ENCODE peak calls at places on chromosome 12, in four cellular contexts. F, W, X and S are unnamed samples.

GRCh38 chr12:68808388-68809189 is 612 bp downstream of the MDM2 start:
- DNase-seq in X (peak), F (peak), W (no peak), S (peak)

GRCh38 chr12:75694891-75695290 is 183.5 kb upstream of the KRR1 start:
- DNase-seq in W (no peak), X (no peak), F (peak), S (no peak)

GRCh38 chr12:119319638-119320037 is 14.9 kb upstream of the CCDC60 start:
- DNase-seq in F (no peak), W (no peak), X (no peak), S (no peak)

GRCh38 chr12:507261-507853 is 47.6 kb downstream of the B4GALNT3 start:
- DNase-seq in X (no peak), W (no peak), F (no peak), S (no peak)

GRCh38 chr12:25615119-25615518 is 62.0 kb upstream of the LMNTD1 start:
- DNase-seq in F (no peak), X (no peak), W (peak), S (peak)

GRCh38 chr12:115577401-115577800 is 700.1 kb downstream of the MED13L start:
- DNase-seq in F (no peak), X (no peak), W (no peak), S (no peak)

GRCh38 chr12:82877963-82878362 is 191.3 kb downstream of the TMTC2 start:
- DNase-seq in F (no peak), X (no peak), W (no peak), S (no peak)

GRCh38 chr12:574475-575128 is 88.6 kb downstream of the NINJ2 start:
- DNase-seq in X (peak), W (no peak), F (peak), S (no peak)

GRCh38 chr12:62006076-62006732 is 254.0 kb upstream of the USP15 start:
- DNase-seq in W (peak), F (peak), X (peak), S (peak)

GRCh38 chr12:43806737-43807072 is 588 bp upstream of the TWF1 start:
- DNase-seq in F (no peak), X (no peak), W (no peak), S (no peak)

GRCh38 chr12:117533687-117534086 is 172.3 kb upstream of the NOS1 start:
- DNase-seq in F (no peak), X (no peak), W (no peak), S (no peak)

GRCh38 chr12:70828391-70828790 is 92.1 kb downstream of the PTPRR start:
- DNase-seq in F (no peak), W (no peak), X (no peak), S (no peak)

GRCh38 chr12:29534935-29535334 is 37.4 kb upstream of the OVCH1 start:
- DNase-seq in X (peak), W (no peak), F (no peak), S (no peak)

GRCh38 chr12:19239616-19240234 is 110.2 kb downstream of the PLEKHA5 start:
- DNase-seq in F (no peak), W (no peak), X (no peak), S (no peak)

GRCh38 chr12:4664111-4664510 is 15.2 kb downstream of the NDUFA9 start:
- DNase-seq in W (no peak), F (no peak), X (no peak), S (no peak)

GRCh38 chr12:47249719-47250506 is 170.2 kb upstream of the AMIGO2 start:
- DNase-seq in W (no peak), F (no peak), X (no peak), S (peak)
- TF ChIP-seq TCF7L2 in W (no peak), F (no peak), X (no peak), S (no peak)

GRCh38 chr12:122834229-122834920 is 882 bp upstream of the HIP1R start:
- DNase-seq in X (peak), F (peak), W (no peak), S (peak)

GRCh38 chr12:122837306-122838265 is 2.3 kb downstream of the HIP1R start:
- DNase-seq in X (peak), W (no peak), F (no peak), S (no peak)

GRCh38 chr12:122835693-122836026 is 403 bp downstream of the HIP1R start:
- DNase-seq in F (no peak), W (no peak), X (no peak), S (peak)

GRCh38 chr12:122836027-122836921 is 1.0 kb downstream of the HIP1R start:
- DNase-seq in W (no peak), X (peak), F (no peak), S (peak)

DNA sequence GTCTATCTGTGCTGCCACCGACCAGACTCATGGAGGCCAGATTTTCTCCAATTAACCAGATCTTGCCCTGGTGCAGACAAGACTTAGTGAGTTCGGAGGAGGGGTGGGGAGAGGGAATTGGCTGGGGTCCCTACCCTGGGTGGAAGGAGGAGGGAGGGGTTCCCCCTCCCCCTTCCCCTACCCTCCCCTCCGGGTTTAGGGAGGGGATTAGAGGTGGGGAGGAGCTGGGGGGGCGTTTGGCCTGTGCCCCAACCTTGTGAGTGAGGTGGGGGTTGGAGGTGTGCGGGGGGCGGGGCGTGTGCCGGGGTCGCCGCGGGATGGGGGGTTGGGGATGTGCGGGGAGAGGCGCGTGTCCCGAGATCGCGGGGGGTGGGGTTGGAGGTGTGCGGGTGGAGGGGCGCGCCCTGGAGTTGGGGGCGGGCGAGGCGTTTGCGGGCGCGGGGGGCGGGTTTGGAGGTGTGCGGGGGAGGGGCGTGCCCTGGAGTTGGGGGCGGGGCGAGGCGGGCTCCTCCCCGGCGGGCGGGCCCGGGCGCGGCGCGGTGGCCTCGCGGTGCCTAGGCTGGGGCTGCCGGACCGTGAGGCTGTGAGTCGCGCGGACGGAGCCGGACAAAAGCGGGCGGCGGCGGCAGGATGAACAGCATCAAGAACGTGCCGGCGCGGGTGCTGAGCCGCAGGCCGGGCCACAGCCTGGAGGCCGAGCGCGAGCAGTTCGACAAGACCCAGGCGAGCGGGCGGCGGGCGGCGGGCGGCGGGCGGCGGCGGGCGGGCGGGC is at the start of gene HIP1R:
- DNase-seq in W (no peak), X (no peak), F (peak), S (peak)
- TF ChIP-seq TCF7L2 in W (no peak), X (no peak), F (no peak), S (no peak)

GRCh38 chr12:81294325-81295190 is 216.7 kb downstream of the ACSS3 start:
- DNase-seq in W (no peak), F (no peak), X (no peak), S (no peak)
- TF ChIP-seq TCF7L2 in W (no peak), F (no peak), X (no peak), S (no peak)

DNA sequence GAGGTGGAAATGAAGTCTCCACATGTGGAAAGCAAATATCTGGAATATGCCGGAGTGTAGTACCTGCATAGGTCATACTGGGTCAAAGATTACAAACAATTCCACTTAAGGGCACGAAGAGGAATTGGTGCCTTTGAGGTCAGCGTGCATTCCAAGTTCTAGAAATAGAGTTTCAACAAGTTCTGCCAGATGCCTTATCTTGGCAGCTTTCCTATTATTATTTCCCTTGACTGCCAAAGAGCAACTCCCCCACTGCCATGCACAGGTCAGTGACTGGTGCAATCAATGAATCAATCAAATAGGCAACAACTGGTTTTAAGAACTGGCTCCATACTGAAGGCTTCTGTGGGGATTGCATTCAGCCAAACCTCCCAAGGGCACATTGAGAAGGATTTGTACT is 115.4 kb upstream of the PCED1B start:
- DNase-seq in X (no peak), W (no peak), F (no peak), S (no peak)
- TF ChIP-seq TCF7L2 in X (no peak), W (no peak), F (no peak), S (no peak)

GRCh38 chr12:111444314-111444705 is 38.6 kb downstream of the SH2B3 start:
- DNase-seq in F (no peak), W (no peak), X (no peak), S (no peak)

GRCh38 chr12:111443586-111443985 is 37.9 kb downstream of the SH2B3 start:
- DNase-seq in F (no peak), X (no peak), W (no peak), S (no peak)

GRCh38 chr12:111442301-111443045 is 36.8 kb downstream of the SH2B3 start:
- DNase-seq in W (no peak), F (no peak), X (no peak), S (no peak)

GRCh38 chr12:111444706-111445310 is 39.1 kb downstream of the SH2B3 start:
- DNase-seq in X (no peak), F (no peak), W (no peak), S (no peak)

DNA sequence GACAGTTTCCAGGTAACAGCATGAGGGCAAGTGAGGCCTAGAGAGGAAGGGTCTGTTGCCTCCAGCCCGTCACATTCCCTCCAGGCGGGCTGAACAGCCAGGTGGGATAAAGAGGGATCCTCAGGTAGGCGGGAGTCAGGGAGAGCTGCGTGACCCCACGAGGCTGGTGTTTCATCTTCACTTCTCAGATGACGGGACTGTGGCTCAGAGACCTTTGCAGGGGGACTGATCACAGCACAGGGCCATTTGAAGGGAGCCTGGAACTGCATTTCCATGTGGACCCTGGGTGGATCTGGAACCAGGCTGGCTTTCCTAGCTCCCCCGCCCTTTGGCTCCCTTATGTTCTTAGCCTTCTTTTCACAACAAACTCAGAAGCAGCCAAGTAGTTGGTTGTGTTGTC is 37.4 kb downstream of the SH2B3 start:
- DNase-seq in X (no peak), W (no peak), F (no peak), S (no peak)
- TF ChIP-seq TCF7L2 in X (no peak), W (no peak), F (no peak), S (no peak)

DNA sequence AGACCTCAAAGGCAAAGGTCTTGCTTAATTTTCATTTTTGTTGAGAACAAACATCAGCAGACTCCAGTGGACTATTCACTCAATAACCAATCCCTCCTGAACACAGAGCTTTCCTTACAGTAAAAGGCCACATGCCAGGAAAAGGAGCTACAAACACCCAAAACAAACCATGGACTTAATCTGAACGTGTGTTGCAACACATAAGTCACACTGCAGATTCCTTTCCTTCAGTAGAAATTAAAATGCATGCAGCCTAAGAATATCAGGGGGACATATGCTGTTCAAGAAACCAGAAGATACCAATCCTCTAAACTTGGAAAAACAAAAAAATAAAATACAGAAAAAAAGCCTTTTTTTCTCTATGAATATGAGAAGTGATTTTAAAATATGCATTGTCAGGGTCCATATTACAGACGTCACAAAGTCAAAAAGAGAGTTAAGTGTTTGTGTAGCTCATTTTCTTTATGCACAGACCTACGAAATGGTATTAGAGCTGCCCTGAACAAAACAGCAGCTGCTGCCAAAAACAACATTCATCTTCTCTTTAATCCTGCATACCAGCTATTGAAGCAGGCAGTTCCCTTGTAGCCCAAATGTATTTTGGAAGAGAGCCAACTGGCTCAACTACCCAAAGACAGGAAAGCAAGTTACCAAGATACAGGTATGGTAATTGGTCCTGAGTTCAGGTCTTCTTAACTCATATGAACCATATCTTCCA is 26.2 kb downstream of the KITLG start:
- DNase-seq in F (peak), X (peak), W (no peak), S (no peak)
- TF ChIP-seq TCF7L2 in F (peak), X (no peak), W (no peak), S (no peak)

GRCh38 chr12:89574736-89575208 is 48.9 kb upstream of the POC1B start:
- DNase-seq in X (peak), F (no peak), W (no peak), S (peak)
- TF ChIP-seq TCF7L2 in X (no peak), F (no peak), W (no peak), S (no peak)